ENCODE peak calls at places on chromosome 19, in nine cellular contexts. One of them, this sample, is unnamed. For H3K4me1, the result is how much of the 10 kb centered on the place peaks cover.

GRCh38 chr19:30640266-30640965 is 268.2 kb downstream of the ZNF536 start:
- DNase-seq in colonic mucosa: no peak
- DNase-seq in mesendoderm: no peak
- DNase-seq in H1: no peak
- DNase-seq in astrocyte: no peak
- DNase-seq in adrenal gland: no peak
- DNase-seq in heart right ventricle: no peak
- DNase-seq in IMR-90: no peak
- DNase-seq in fibroblast of lung: no peak
- DNase-seq in this sample: no peak

GRCh38 chr19:7395360-7395781 is 46.6 kb downstream of the ARHGEF18 start:
- DNase-seq in fibroblast of lung: no peak
- DNase-seq in astrocyte: no peak
- DNase-seq in adrenal gland: no peak
- DNase-seq in heart right ventricle: no peak
- DNase-seq in mesendoderm: no peak
- DNase-seq in H1: peak
- DNase-seq in IMR-90: no peak
- DNase-seq in colonic mucosa: peak
- DNase-seq in this sample: no peak

GRCh38 chr19:7944177-7944761 is 803 bp upstream of the TIMM44 start:
- DNase-seq in fibroblast of lung: peak
- DNase-seq in adrenal gland: peak
- DNase-seq in H1: peak
- DNase-seq in colonic mucosa: peak
- DNase-seq in IMR-90: peak
- DNase-seq in astrocyte: peak
- DNase-seq in mesendoderm: peak
- DNase-seq in heart right ventricle: peak
- DNase-seq in this sample: no peak

GRCh38 chr19:28980236-28980868 is 232.6 kb downstream of the UQCRFS1 start:
- DNase-seq in astrocyte: no peak
- DNase-seq in fibroblast of lung: no peak
- DNase-seq in colonic mucosa: no peak
- DNase-seq in H1: no peak
- DNase-seq in heart right ventricle: no peak
- DNase-seq in mesendoderm: peak
- DNase-seq in adrenal gland: no peak
- DNase-seq in IMR-90: peak
- DNase-seq in this sample: no peak

GRCh38 chr19:41999071-41999877 is 5.2 kb upstream of the ATP1A3 start:
- DNase-seq in mesendoderm: peak
- DNase-seq in heart right ventricle: no peak
- DNase-seq in astrocyte: no peak
- DNase-seq in colonic mucosa: no peak
- DNase-seq in H1: peak
- DNase-seq in fibroblast of lung: no peak
- DNase-seq in IMR-90: no peak
- DNase-seq in adrenal gland: no peak
- DNase-seq in this sample: no peak

GRCh38 chr19:16051254-16052025 is 24.9 kb upstream of the TPM4 start:
- DNase-seq in IMR-90: no peak
- DNase-seq in fibroblast of lung: peak
- DNase-seq in adrenal gland: no peak
- DNase-seq in heart right ventricle: no peak
- DNase-seq in H1: no peak
- DNase-seq in mesendoderm: no peak
- DNase-seq in colonic mucosa: no peak
- DNase-seq in astrocyte: no peak
- DNase-seq in this sample: no peak

GRCh38 chr19:8109890-8110662 is 39.3 kb downstream of the FBN3 start:
- DNase-seq in heart right ventricle: no peak
- DNase-seq in astrocyte: no peak
- DNase-seq in mesendoderm: no peak
- DNase-seq in adrenal gland: no peak
- DNase-seq in colonic mucosa: no peak
- DNase-seq in IMR-90: no peak
- DNase-seq in H1: no peak
- DNase-seq in fibroblast of lung: no peak
- DNase-seq in this sample: no peak

GRCh38 chr19:38266070-38266469 is 1.7 kb downstream of the SPINT2 start:
- DNase-seq in mesendoderm: no peak
- DNase-seq in astrocyte: no peak
- DNase-seq in colonic mucosa: peak
- DNase-seq in fibroblast of lung: no peak
- DNase-seq in adrenal gland: no peak
- DNase-seq in heart right ventricle: no peak
- DNase-seq in H1: no peak
- DNase-seq in IMR-90: no peak
- DNase-seq in this sample: no peak

GRCh38 chr19:52231154-52231565 is 38.2 kb upstream of the ZNF766 start:
- DNase-seq in colonic mucosa: no peak
- DNase-seq in heart right ventricle: no peak
- DNase-seq in adrenal gland: peak
- DNase-seq in H1: no peak
- DNase-seq in IMR-90: peak
- DNase-seq in mesendoderm: peak
- DNase-seq in astrocyte: peak
- DNase-seq in fibroblast of lung: no peak
- DNase-seq in this sample: no peak

GRCh38 chr19:50358483-50359431 is 6.7 kb downstream of the NAPSA start:
- DNase-seq in heart right ventricle: peak
- DNase-seq in adrenal gland: peak
- DNase-seq in IMR-90: peak
- DNase-seq in astrocyte: no peak
- DNase-seq in colonic mucosa: peak
- DNase-seq in H1: no peak
- DNase-seq in mesendoderm: no peak
- DNase-seq in fibroblast of lung: peak
- DNase-seq in this sample: no peak

GRCh38 chr19:19214892-19215291 is 3.1 kb downstream of the NCAN start:
- DNase-seq in colonic mucosa: no peak
- DNase-seq in mesendoderm: peak
- DNase-seq in H1: peak
- DNase-seq in fibroblast of lung: peak
- DNase-seq in heart right ventricle: peak
- DNase-seq in adrenal gland: no peak
- DNase-seq in IMR-90: peak
- DNase-seq in astrocyte: peak
- DNase-seq in this sample: no peak

GRCh38 chr19:4523306-4524110 is 5.2 kb upstream of the PLIN4 start:
- DNase-seq in H1: peak
- DNase-seq in IMR-90: peak
- DNase-seq in colonic mucosa: peak
- DNase-seq in heart right ventricle: no peak
- DNase-seq in astrocyte: no peak
- DNase-seq in fibroblast of lung: peak
- DNase-seq in mesendoderm: peak
- DNase-seq in adrenal gland: no peak
- DNase-seq in this sample: no peak

GRCh38 chr19:56507446-56508281 is at the start of gene ZNF471:
- DNase-seq in astrocyte: peak
- DNase-seq in adrenal gland: peak
- DNase-seq in mesendoderm: peak
- DNase-seq in fibroblast of lung: peak
- DNase-seq in heart right ventricle: peak
- DNase-seq in IMR-90: peak
- DNase-seq in colonic mucosa: peak
- DNase-seq in H1: peak
- DNase-seq in this sample: peak

GRCh38 chr19:799076-799881 is 2.0 kb downstream of the PTBP1 start:
- DNase-seq in colonic mucosa: no peak
- DNase-seq in adrenal gland: peak
- DNase-seq in IMR-90: peak
- DNase-seq in astrocyte: peak
- DNase-seq in fibroblast of lung: peak
- DNase-seq in heart right ventricle: no peak
- DNase-seq in mesendoderm: peak
- DNase-seq in H1: peak
- DNase-seq in this sample: no peak

GRCh38 chr19:797528-798414 is 519 bp downstream of the PTBP1 start:
- DNase-seq in heart right ventricle: peak
- DNase-seq in adrenal gland: peak
- DNase-seq in mesendoderm: peak
- DNase-seq in H1: peak
- DNase-seq in fibroblast of lung: peak
- DNase-seq in colonic mucosa: peak
- DNase-seq in astrocyte: peak
- DNase-seq in IMR-90: peak
- DNase-seq in this sample: no peak

GRCh38 chr19:800360-801029 is 3.2 kb downstream of the PTBP1 start:
- DNase-seq in adrenal gland: peak
- DNase-seq in colonic mucosa: peak
- DNase-seq in mesendoderm: no peak
- DNase-seq in astrocyte: peak
- DNase-seq in IMR-90: no peak
- DNase-seq in H1: no peak
- DNase-seq in heart right ventricle: no peak
- DNase-seq in fibroblast of lung: no peak
- DNase-seq in this sample: no peak

GRCh38 chr19:796692-797527 is at the start of gene PTBP1:
- DNase-seq in colonic mucosa: peak
- DNase-seq in heart right ventricle: peak
- DNase-seq in mesendoderm: peak
- DNase-seq in adrenal gland: peak
- DNase-seq in fibroblast of lung: peak
- DNase-seq in IMR-90: peak
- DNase-seq in astrocyte: peak
- DNase-seq in H1: peak
- DNase-seq in this sample: peak

GRCh38 chr19:798415-799075 is 1.3 kb downstream of the PTBP1 start:
- DNase-seq in astrocyte: no peak
- DNase-seq in mesendoderm: no peak
- DNase-seq in H1: no peak
- DNase-seq in heart right ventricle: no peak
- DNase-seq in fibroblast of lung: no peak
- DNase-seq in adrenal gland: no peak
- DNase-seq in IMR-90: no peak
- DNase-seq in colonic mucosa: peak
- DNase-seq in this sample: no peak
- H3K4me1 ChIP-seq in astrocyte: under half
- H3K4me1 ChIP-seq in mesendoderm: under half
- H3K4me1 ChIP-seq in H1: under half
- H3K4me1 ChIP-seq in heart right ventricle: under half
- H3K4me1 ChIP-seq in fibroblast of lung: under half
- H3K4me1 ChIP-seq in adrenal gland: half or more
- H3K4me1 ChIP-seq in IMR-90: under half
- H3K4me1 ChIP-seq in colonic mucosa: under half
- H3K4me1 ChIP-seq in this sample: under half

DNA sequence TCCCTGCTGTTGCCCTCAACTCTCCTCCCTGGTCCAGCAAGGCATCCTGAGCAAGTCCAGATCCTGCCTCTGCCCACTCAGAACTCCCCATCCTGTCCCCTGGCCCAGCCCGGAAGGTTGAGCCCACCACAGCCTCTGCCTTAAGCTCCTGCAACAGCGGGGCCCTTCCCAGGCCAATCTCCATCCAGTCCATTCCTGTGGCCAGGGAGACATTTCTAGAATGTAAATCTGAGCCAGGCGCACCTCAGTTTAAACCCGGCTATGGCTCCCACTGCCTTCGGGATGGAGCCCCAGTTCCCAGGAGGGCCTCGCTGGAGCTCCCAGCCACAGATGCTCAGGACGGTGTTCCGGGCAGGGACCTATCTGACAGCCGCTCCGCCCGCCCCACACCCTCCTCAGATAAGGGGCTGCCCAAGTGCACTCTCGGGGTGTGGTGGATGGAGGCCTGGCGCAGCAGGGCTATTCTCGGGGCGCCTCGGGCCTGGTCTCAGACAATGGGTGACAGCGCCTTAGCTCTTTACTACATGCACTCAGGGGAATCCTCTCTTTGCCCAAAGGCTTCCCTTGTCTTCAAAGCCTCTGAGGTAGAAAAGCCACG is 5.3 kb downstream of the TRAPPC6A start:
- DNase-seq in colonic mucosa: no peak
- DNase-seq in H1: no peak
- DNase-seq in IMR-90: no peak
- DNase-seq in mesendoderm: no peak
- DNase-seq in astrocyte: peak
- DNase-seq in adrenal gland: no peak
- DNase-seq in heart right ventricle: no peak
- DNase-seq in fibroblast of lung: no peak
- DNase-seq in this sample: peak
- H3K4me1 ChIP-seq in colonic mucosa: under half
- H3K4me1 ChIP-seq in H1: under half
- H3K4me1 ChIP-seq in IMR-90: under half
- H3K4me1 ChIP-seq in mesendoderm: under half
- H3K4me1 ChIP-seq in astrocyte: under half
- H3K4me1 ChIP-seq in adrenal gland: under half
- H3K4me1 ChIP-seq in heart right ventricle: under half
- H3K4me1 ChIP-seq in fibroblast of lung: under half
- H3K4me1 ChIP-seq in this sample: under half

GRCh38 chr19:58346961-58347929 is 6.0 kb downstream of the A1BG start:
- DNase-seq in adrenal gland: peak
- DNase-seq in mesendoderm: peak
- DNase-seq in colonic mucosa: peak
- DNase-seq in fibroblast of lung: peak
- DNase-seq in heart right ventricle: peak
- DNase-seq in H1: peak
- DNase-seq in astrocyte: peak
- DNase-seq in IMR-90: peak
- DNase-seq in this sample: no peak
- H3K4me1 ChIP-seq in adrenal gland: under half
- H3K4me1 ChIP-seq in mesendoderm: under half
- H3K4me1 ChIP-seq in colonic mucosa: under half
- H3K4me1 ChIP-seq in fibroblast of lung: under half
- H3K4me1 ChIP-seq in heart right ventricle: under half
- H3K4me1 ChIP-seq in H1: under half
- H3K4me1 ChIP-seq in astrocyte: under half
- H3K4me1 ChIP-seq in IMR-90: under half
- H3K4me1 ChIP-seq in this sample: under half

GRCh38 chr19:35932291-35932936 is 3.8 kb upstream of the LRFN3 start:
- DNase-seq in fibroblast of lung: no peak
- DNase-seq in adrenal gland: no peak
- DNase-seq in colonic mucosa: no peak
- DNase-seq in IMR-90: no peak
- DNase-seq in mesendoderm: no peak
- DNase-seq in heart right ventricle: no peak
- DNase-seq in H1: no peak
- DNase-seq in astrocyte: no peak
- DNase-seq in this sample: no peak

GRCh38 chr19:35931161-35931873 is 4.9 kb upstream of the LRFN3 start:
- DNase-seq in colonic mucosa: peak
- DNase-seq in IMR-90: peak
- DNase-seq in fibroblast of lung: peak
- DNase-seq in mesendoderm: peak
- DNase-seq in heart right ventricle: peak
- DNase-seq in H1: peak
- DNase-seq in astrocyte: peak
- DNase-seq in adrenal gland: peak
- DNase-seq in this sample: peak

GRCh38 chr19:35931874-35932202 is 4.3 kb upstream of the LRFN3 start:
- DNase-seq in adrenal gland: no peak
- DNase-seq in IMR-90: no peak
- DNase-seq in mesendoderm: no peak
- DNase-seq in astrocyte: no peak
- DNase-seq in H1: no peak
- DNase-seq in heart right ventricle: no peak
- DNase-seq in colonic mucosa: no peak
- DNase-seq in fibroblast of lung: no peak
- DNase-seq in this sample: no peak

GRCh38 chr19:35925501-35925900 is 10.7 kb upstream of the LRFN3 start:
- DNase-seq in colonic mucosa: no peak
- DNase-seq in adrenal gland: no peak
- DNase-seq in fibroblast of lung: no peak
- DNase-seq in IMR-90: no peak
- DNase-seq in astrocyte: no peak
- DNase-seq in mesendoderm: no peak
- DNase-seq in H1: no peak
- DNase-seq in heart right ventricle: no peak
- DNase-seq in this sample: no peak

GRCh38 chr19:35928507-35928906 is 7.7 kb upstream of the LRFN3 start:
- DNase-seq in adrenal gland: no peak
- DNase-seq in fibroblast of lung: no peak
- DNase-seq in H1: no peak
- DNase-seq in colonic mucosa: no peak
- DNase-seq in IMR-90: no peak
- DNase-seq in astrocyte: no peak
- DNase-seq in heart right ventricle: no peak
- DNase-seq in mesendoderm: no peak
- DNase-seq in this sample: no peak
- H3K4me1 ChIP-seq in adrenal gland: under half
- H3K4me1 ChIP-seq in fibroblast of lung: under half
- H3K4me1 ChIP-seq in H1: under half
- H3K4me1 ChIP-seq in colonic mucosa: under half
- H3K4me1 ChIP-seq in IMR-90: under half
- H3K4me1 ChIP-seq in astrocyte: under half
- H3K4me1 ChIP-seq in heart right ventricle: under half
- H3K4me1 ChIP-seq in mesendoderm: under half
- H3K4me1 ChIP-seq in this sample: under half

This sample was measured in RWPE2.